ENCODE peak calls at places on chromosomes 11 and 22, in eight cellular contexts. U is hepatocyte, Q is IMR-90, J is neuronal stem cell, O is keratinocyte, Y is PC-3, W is HCT116, M is HepG2. G is an unnamed sample. For H3K36me3, the result is how much of the 10 kb centered on the place peaks cover.

GRCh38 chr11:66478823-66479740 is 1.2 kb upstream of the DPP3 start:
- DNase-seq in U (peak), Q (peak), J (no peak), O (no peak), Y (peak), W (peak), M (peak), G (peak)

GRCh38 chr11:127238321-127238720 is 237.8 kb upstream of the KIRREL3 start:
- DNase-seq in U (no peak), Q (no peak), J (no peak), O (no peak), Y (no peak), W (no peak), M (no peak), G (no peak)

GRCh38 chr11:636511-637332 is at the start of gene DRD4:
- DNase-seq in U (peak), Q (peak), J (peak), O (no peak), Y (no peak), W (no peak), M (no peak), G (no peak)

GRCh38 chr11:59891781-59892181 is 13.2 kb downstream of the OOSP3 start:
- DNase-seq in U (peak), Q (no peak), J (peak), O (no peak), Y (no peak), W (no peak), M (no peak), G (no peak)

GRCh38 chr11:84714316-84714780 is 912.8 kb downstream of the DLG2 start:
- DNase-seq in U (peak), Q (peak), J (peak), O (no peak), Y (peak), W (peak), M (peak), G (peak)

GRCh38 chr22:44926491-44927415 is 83.1 kb downstream of the PHF21B start:
- DNase-seq in U (no peak), Q (no peak), J (no peak), O (no peak), Y (no peak), W (no peak), M (no peak), G (no peak)

GRCh38 chr22:48749555-48750227 is 1078.0 kb downstream of the BRD1 start:
- DNase-seq in U (peak), Q (no peak), J (no peak), O (no peak), Y (no peak), W (no peak), M (no peak), G (no peak)

GRCh38 chr22:31738566-31738965 is 11.4 kb downstream of the PRR14L start:
- DNase-seq in U (no peak), Q (no peak), J (no peak), O (no peak), Y (no peak), W (no peak), M (no peak), G (no peak)

GRCh38 chr11:69040581-69041260 is 8.0 kb upstream of the TPCN2 start:
- DNase-seq in U (no peak), Q (peak), J (no peak), O (no peak), Y (no peak), W (no peak), M (no peak), G (no peak)

DNA sequence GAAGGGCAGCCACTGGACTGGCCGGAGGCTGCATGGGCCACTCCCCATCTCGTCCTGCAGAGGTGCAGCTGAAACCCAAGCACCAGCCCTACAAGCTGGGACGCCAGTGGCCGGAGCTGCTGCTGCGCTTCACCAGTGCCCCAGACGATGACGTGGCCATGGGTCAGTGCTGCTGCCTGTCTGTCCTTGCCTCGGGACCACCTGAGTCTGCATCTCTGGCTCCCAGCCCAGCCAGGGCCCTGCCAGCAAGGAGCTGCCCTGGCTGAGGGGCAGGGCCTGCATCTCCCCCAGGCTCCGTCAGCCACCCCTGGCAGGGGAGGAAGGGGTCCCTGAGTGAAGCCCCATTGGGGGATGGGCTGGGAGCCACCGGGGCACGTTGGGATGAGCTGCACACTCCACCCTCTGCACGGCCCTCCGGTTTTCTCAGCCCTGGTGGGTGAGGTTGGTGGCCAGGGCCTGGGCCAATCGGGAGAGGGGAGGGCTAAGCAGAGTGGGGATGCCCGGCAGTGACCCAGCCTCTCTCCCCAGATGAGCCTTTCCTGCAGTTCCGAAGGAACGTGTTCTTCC is 7.2 kb downstream of the FRMD8 start:
- DNase-seq in U (no peak), Q (no peak), J (no peak), O (no peak), Y (no peak), W (no peak), M (no peak), G (no peak)
- H3K36me3 ChIP-seq in U (under half), Q (under half), J (under half), O (under half), Y (under half), W (under half), M (under half), G (half or more)

GRCh38 chr11:2186669-2187266 is 15.2 kb upstream of the TH start:
- DNase-seq in U (peak), Q (no peak), J (peak), O (no peak), Y (peak), W (peak), M (peak), G (peak)
- H2AFZ ChIP-seq in U (no peak), Q (no peak), J (no peak), O (peak), Y (no peak), W (peak), M (no peak), G (no peak)

DNA sequence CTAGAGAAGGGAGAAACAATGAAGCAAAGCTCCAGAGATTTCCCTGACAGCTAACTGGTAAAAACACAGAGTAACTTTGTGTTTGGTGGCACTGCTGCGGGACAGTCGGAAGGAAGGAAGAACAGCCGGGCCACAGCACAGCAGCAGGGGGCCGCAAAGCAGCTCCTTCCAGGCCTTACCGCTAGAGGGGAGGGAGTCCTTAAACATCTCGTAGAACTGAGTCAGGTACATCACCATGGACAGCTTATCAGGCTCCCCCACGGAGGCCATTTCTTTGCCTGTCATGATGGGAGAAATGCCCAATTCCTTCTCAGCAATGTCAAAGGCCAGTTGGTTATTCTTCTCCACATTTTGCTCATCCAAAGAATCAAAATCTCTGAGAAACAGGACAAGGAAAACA is 114.6 kb upstream of the BID start:
- DNase-seq in U (no peak), Q (peak), J (no peak), O (no peak), Y (no peak), W (no peak), M (no peak), G (no peak)
- H3K36me3 ChIP-seq in U (under half), Q (under half), J (under half), O (under half), Y (under half), W (under half), M (under half), G (half or more)

GRCh38 chr11:101860694-101861371 is 54.0 kb upstream of the CEP126 start:
- DNase-seq in U (peak), Q (peak), J (peak), O (no peak), Y (peak), W (peak), M (peak), G (peak)
- H2AFZ ChIP-seq in U (no peak), Q (peak), J (no peak), O (no peak), Y (peak), W (peak), M (no peak), G (peak)

GRCh38 chr22:28792491-28793383 is 7.6 kb downstream of the XBP1 start:
- DNase-seq in U (no peak), Q (no peak), J (no peak), O (no peak), Y (no peak), W (no peak), M (no peak), G (peak)

GRCh38 chr22:28793976-28794584 is 6.3 kb downstream of the XBP1 start:
- DNase-seq in U (no peak), Q (no peak), J (no peak), O (no peak), Y (no peak), W (no peak), M (no peak), G (no peak)

GRCh38 chr22:28791841-28792490 is 8.4 kb downstream of the XBP1 start:
- DNase-seq in U (no peak), Q (peak), J (no peak), O (no peak), Y (no peak), W (no peak), M (no peak), G (peak)

GRCh38 chr22:28795932-28796856 is 4.2 kb downstream of the XBP1 start:
- DNase-seq in U (no peak), Q (no peak), J (no peak), O (no peak), Y (no peak), W (no peak), M (no peak), G (peak)

DNA sequence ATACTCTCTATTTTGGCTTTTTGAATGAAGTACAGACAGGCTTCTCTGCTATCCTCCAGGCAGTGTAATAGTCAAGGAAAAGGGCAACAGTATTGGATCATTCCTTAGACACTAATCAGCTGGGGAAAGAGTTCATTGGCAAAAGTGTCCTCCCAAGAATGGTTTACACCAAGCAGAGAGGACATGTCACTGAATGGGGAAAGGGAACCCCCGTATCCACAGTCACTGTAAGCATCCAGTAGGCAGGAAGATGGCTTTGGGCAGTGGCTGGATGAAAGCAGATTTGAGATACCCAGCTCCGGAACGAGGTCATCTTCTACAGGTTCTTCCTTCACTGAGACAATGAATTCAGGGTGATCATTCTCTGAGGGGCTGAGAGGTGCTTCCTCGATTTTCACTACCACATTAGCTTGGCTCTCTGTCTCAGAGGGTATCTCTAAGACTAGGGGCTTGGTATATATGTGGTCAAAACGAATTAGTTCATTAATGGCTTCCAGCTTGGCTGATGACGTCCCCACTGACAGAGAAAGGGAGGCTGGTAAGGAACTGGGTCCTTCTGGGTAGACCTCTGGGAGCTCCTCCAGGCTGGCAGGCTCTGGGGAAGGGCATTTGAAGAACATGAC is 5.2 kb downstream of the XBP1 start:
- DNase-seq in U (no peak), Q (no peak), J (no peak), O (no peak), Y (no peak), W (no peak), M (no peak), G (peak)
- H3K36me3 ChIP-seq in U (under half), Q (under half), J (under half), O (under half), Y (under half), W (under half), M (under half), G (half or more)

GRCh38 chr11:125494601-125494986 is 1.5 kb downstream of the FEZ1 start:
- DNase-seq in U (no peak), Q (peak), J (no peak), O (no peak), Y (no peak), W (no peak), M (no peak), G (no peak)
- H2AFZ ChIP-seq in U (peak), Q (peak), J (peak), O (peak), Y (no peak), W (no peak), M (no peak), G (no peak)

DNA sequence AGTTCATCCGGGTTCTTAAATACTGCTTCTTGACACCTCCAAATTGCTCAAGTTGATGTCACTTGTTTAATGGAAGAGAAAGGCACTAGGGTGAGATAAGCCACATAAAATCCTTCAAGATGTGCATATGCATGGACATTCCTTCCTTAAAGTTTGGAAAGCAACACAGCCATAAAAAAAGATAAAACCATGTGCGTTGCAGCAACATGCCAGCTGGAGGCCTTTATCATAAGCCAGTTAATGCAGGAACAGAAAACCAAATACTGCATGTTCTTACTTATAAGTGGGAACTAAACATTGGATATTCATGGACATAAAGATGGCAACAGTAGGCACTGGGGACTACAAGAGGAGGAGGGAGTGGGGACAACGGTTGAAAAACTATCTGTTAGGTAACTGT is 8.0 kb upstream of the IL18BP start:
- DNase-seq in U (no peak), Q (no peak), J (no peak), O (no peak), Y (no peak), W (no peak), M (no peak), G (no peak)
- H3K36me3 ChIP-seq in U (under half), Q (under half), J (under half), O (under half), Y (under half), W (under half), M (under half), G (under half)

GRCh38 chr22:28002181-28002700 is 83.2 kb upstream of the PITPNB start:
- DNase-seq in U (no peak), Q (no peak), J (no peak), O (no peak), Y (no peak), W (no peak), M (no peak), G (no peak)

GRCh38 chr22:27999876-28000275 is 80.8 kb upstream of the PITPNB start:
- DNase-seq in U (no peak), Q (no peak), J (no peak), O (no peak), Y (no peak), W (no peak), M (no peak), G (no peak)

GRCh38 chr22:27998511-27999410 is 79.7 kb upstream of the PITPNB start:
- DNase-seq in U (no peak), Q (no peak), J (no peak), O (no peak), Y (no peak), W (no peak), M (no peak), G (no peak)

GRCh38 chr22:28001171-28001835 is 82.2 kb upstream of the PITPNB start:
- DNase-seq in U (no peak), Q (no peak), J (no peak), O (no peak), Y (no peak), W (no peak), M (no peak), G (no peak)

DNA sequence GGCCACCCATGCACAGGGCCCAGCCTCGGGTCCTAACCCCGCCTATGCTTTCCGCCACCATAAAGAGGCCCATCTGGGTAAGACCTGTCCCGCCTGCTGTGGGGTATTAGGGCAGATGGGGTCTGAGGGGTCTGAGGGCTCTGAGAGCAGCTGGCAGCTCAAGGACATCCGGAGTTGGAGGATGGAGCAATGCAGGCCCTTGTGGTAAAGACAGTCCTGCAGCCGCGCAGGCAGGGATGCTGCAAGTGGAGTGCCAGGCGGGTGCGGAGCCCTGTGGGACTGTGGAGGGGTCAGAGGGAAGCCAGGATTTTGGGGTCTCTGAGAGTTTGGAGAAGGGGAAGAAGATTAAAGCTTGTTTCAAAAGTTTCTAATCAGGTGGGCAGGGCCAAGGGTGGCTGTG is 81.3 kb upstream of the PITPNB start:
- DNase-seq in U (no peak), Q (no peak), J (no peak), O (no peak), Y (no peak), W (no peak), M (no peak), G (no peak)
- H2AFZ ChIP-seq in U (no peak), Q (no peak), J (no peak), O (no peak), Y (no peak), W (no peak), M (no peak), G (no peak)

GRCh38 chr11:72141066-72141465 is 5.5 kb downstream of the FOLR3 start:
- DNase-seq in U (no peak), Q (peak), J (no peak), O (peak), Y (peak), W (no peak), M (no peak), G (no peak)

GRCh38 chr11:72140661-72141060 is 5.1 kb downstream of the FOLR3 start:
- DNase-seq in U (no peak), Q (no peak), J (no peak), O (no peak), Y (no peak), W (no peak), M (no peak), G (no peak)

GRCh38 chr11:72138821-72139390 is 3.4 kb downstream of the FOLR3 start:
- DNase-seq in U (no peak), Q (no peak), J (no peak), O (no peak), Y (no peak), W (no peak), M (no peak), G (no peak)

GRCh38 chr11:72136677-72137255 is 1.2 kb downstream of the FOLR3 start:
- DNase-seq in U (no peak), Q (no peak), J (no peak), O (no peak), Y (no peak), W (no peak), M (no peak), G (no peak)

DNA sequence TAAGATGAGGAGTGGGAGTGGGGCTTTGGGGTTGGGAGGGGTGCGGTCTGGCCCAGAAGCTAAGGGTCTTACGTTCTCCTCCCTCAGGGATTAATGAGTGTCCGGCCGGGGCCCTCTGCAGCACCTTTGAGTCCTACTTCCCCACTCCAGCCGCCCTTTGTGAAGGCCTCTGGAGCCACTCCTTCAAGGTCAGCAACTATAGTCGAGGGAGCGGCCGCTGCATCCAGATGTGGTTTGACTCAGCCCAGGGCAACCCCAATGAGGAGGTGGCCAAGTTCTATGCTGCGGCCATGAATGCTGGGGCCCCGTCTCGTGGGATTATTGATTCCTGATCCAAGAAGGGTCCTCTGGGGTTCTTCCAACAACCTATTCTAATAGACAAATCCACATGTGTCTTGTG is 4.0 kb downstream of the FOLR3 start:
- DNase-seq in U (no peak), Q (no peak), J (no peak), O (no peak), Y (no peak), W (no peak), M (no peak), G (no peak)
- H3K36me3 ChIP-seq in U (under half), Q (under half), J (under half), O (under half), Y (under half), W (under half), M (under half), G (under half)

GRCh38 chr11:6833329-6833728 is 12.2 kb upstream of the OR10A5 start:
- DNase-seq in U (no peak), Q (no peak), J (no peak), O (no peak), Y (no peak), W (no peak), M (no peak), G (no peak)
- H2AFZ ChIP-seq in U (no peak), Q (no peak), J (peak), O (no peak), Y (no peak), W (no peak), M (no peak), G (no peak)

G was measured in DND-41.